ENCODE peak calls at places on chromosomes 11 and 22, in seven cellular contexts. U is effector memory CD4-positive, alpha-beta T cell; C is sigmoid colon; E is lung; X is CD8-positive, alpha-beta T cell; A is A549; I is CD4-positive, alpha-beta memory T cell. B is an unnamed sample. For H3K4me1, the result is how much of the 10 kb centered on the place peaks cover.

GRCh38 chr11:65496304-65497140 is 2.3 kb upstream of the MALAT1 start:
- DNase-seq in A (no peak), I (no peak), U (no peak), X (no peak), E (no peak), C (peak), B (no peak)

GRCh38 chr22:37186228-37186996 is 1.6 kb downstream of the C1QTNF6 start:
- DNase-seq in U (peak), C (peak), X (no peak), A (peak), E (peak), I (peak), B (peak)

GRCh38 chr11:76291576-76292526 is 85.5 kb upstream of the WNT11 start:
- DNase-seq in X (no peak), U (no peak), C (no peak), I (no peak), A (no peak), E (no peak), B (no peak)

GRCh38 chr11:133681901-133682300 is 149.6 kb upstream of the OPCML start:
- DNase-seq in E (no peak), X (no peak), I (no peak), C (no peak), U (no peak), A (no peak), B (no peak)

GRCh38 chr11:109697140-109697843 is 275.3 kb downstream of the C11orf87 start:
- DNase-seq in C (no peak), U (no peak), X (no peak), I (no peak), E (no peak), A (peak), B (no peak)

GRCh38 chr11:35862666-35863065 is 81.2 kb upstream of the LDLRAD3 start:
- DNase-seq in X (no peak), U (no peak), I (no peak), A (no peak), C (no peak), E (no peak), B (no peak)

GRCh38 chr11:115679945-115680344 is 175.7 kb upstream of the CADM1 start:
- DNase-seq in U (no peak), A (no peak), I (no peak), C (peak), E (no peak), X (no peak), B (no peak)

GRCh38 chr11:63813563-63814382 is 517 bp downstream of the SPINDOC start:
- DNase-seq in E (peak), C (peak), X (no peak), A (peak), U (peak), I (no peak), B (peak)

GRCh38 chr11:19980957-19981669 is 179.2 kb downstream of the DBX1 start:
- DNase-seq in A (no peak), X (no peak), I (no peak), U (no peak), C (no peak), E (no peak), B (no peak)

GRCh38 chr11:45869551-45869950 is 15.9 kb upstream of the MAPK8IP1 start:
- DNase-seq in I (no peak), X (no peak), E (no peak), C (no peak), A (no peak), U (no peak), B (no peak)

GRCh38 chr11:112965601-112966125 is 4.4 kb downstream of the NCAM1 start:
- DNase-seq in X (no peak), C (no peak), A (no peak), U (no peak), E (no peak), I (no peak), B (no peak)

GRCh38 chr22:46551996-46552395 is 14.6 kb upstream of the CELSR1 start:
- DNase-seq in A (no peak), I (no peak), E (no peak), X (no peak), C (no peak), U (no peak), B (no peak)

GRCh38 chr22:27507935-27508504 is 293.5 kb downstream of the MN1 start:
- DNase-seq in C (no peak), U (no peak), X (no peak), A (no peak), E (no peak), I (no peak), B (no peak)

GRCh38 chr11:15969701-15970329 is 386.5 kb downstream of the SOX6 start:
- DNase-seq in I (no peak), X (no peak), E (no peak), U (no peak), A (no peak), C (no peak), B (no peak)

GRCh38 chr22:48319321-48320047 is 1508.2 kb downstream of the BRD1 start:
- DNase-seq in C (peak), X (no peak), I (no peak), U (no peak), A (no peak), E (no peak), B (no peak)

GRCh38 chr11:119335655-119336543 is 1.6 kb downstream of the RNF26 start:
- DNase-seq in U (no peak), C (no peak), I (no peak), X (no peak), A (no peak), E (no peak), B (no peak)

GRCh38 chr11:65710424-65710823 is 1.6 kb upstream of the KAT5 start:
- DNase-seq in X (no peak), U (no peak), I (no peak), C (no peak), E (no peak), A (no peak), B (no peak)

GRCh38 chr22:48301421-48301820 is 1526.3 kb downstream of the BRD1 start:
- DNase-seq in U (no peak), E (peak), A (no peak), X (no peak), C (no peak), I (no peak), B (no peak)

GRCh38 chr22:40036591-40037225 is 42.0 kb downstream of the FAM83F start:
- DNase-seq in X (no peak), A (peak), I (peak), U (peak), E (peak), C (peak), B (peak)

GRCh38 chr11:118202599-118203422 is 22.0 kb downstream of the JAML start:
- DNase-seq in A (no peak), X (no peak), C (no peak), I (peak), E (no peak), U (peak), B (peak)

GRCh38 chr11:15944460-15944859 is 411.9 kb downstream of the SOX6 start:
- DNase-seq in U (no peak), X (no peak), E (no peak), C (no peak), I (no peak), A (no peak), B (no peak)

GRCh38 chr11:96194571-96194970 is 148.4 kb downstream of the MAML2 start:
- DNase-seq in C (no peak), A (no peak), U (no peak), X (no peak), I (no peak), E (no peak), B (no peak)
- H3K27ac ChIP-seq in C (no peak), A (no peak), U (no peak), X (no peak), I (no peak), E (no peak), B (no peak)

GRCh38 chr22:35380537-35381423 is at the start of gene HMOX1:
- DNase-seq in E (peak), I (peak), X (peak), A (peak), U (peak), C (peak), B (peak)
- H3K4me3 ChIP-seq in E (peak), I (no peak), X (peak), A (peak), U (peak), C (peak), B (peak)

DNA sequence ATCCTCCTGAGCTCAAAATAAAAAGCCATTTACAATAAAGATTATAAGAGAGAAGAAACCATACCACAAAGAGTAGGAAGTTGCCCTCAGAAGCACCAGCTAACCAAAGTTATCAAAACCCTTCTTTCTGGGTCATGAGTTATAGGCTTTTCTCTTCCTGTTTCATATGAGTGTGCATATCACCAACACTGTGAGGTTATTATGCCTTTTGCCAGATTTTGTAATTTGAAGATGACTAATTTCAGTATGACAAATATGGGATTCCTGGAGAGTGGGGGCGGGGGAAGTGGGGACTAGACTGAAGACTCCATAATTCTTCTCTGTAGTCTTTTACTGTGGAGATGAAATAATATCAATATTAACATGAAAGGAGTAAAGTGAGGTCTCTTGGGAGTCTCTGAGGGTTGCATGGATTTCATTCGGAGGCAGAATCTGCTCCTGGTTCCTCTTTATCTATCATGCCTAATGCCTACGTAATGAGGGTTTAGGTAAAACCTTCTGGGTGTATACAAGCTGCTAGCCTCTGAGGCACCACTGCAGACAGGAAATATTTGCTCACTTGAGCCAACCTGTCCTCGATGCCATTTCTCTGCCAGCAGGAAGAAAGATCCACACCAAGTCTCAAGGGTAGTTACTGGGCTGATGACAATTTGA is 2.1 kb downstream of the LPXN start:
- DNase-seq in E (no peak), A (peak), I (peak), U (peak), C (peak), X (no peak), B (peak)
- H3K4me1 ChIP-seq in E (under half), A (under half), I (half or more), U (under half), C (under half), X (half or more), B (half or more)

GRCh38 chr11:121229495-121229894 is 63.1 kb upstream of the SC5D start:
- DNase-seq in C (no peak), X (no peak), A (no peak), I (no peak), U (no peak), E (no peak), B (no peak)

GRCh38 chr11:121236115-121237001 is 56.2 kb upstream of the SC5D start:
- DNase-seq in I (no peak), A (no peak), E (no peak), C (no peak), X (no peak), U (no peak), B (no peak)

GRCh38 chr11:121237686-121238658 is 54.6 kb upstream of the SC5D start:
- DNase-seq in U (no peak), I (no peak), E (no peak), X (no peak), A (no peak), C (no peak), B (no peak)

GRCh38 chr11:121231576-121232278 is 60.8 kb upstream of the SC5D start:
- DNase-seq in E (no peak), A (no peak), I (no peak), X (no peak), C (no peak), U (no peak), B (no peak)

GRCh38 chr11:121235057-121235456 is 57.5 kb upstream of the SC5D start:
- DNase-seq in U (no peak), I (no peak), E (no peak), X (no peak), A (no peak), C (no peak), B (no peak)
- H3K27ac ChIP-seq in U (no peak), I (no peak), E (no peak), X (no peak), A (no peak), C (no peak), B (no peak)

GRCh38 chr11:61757213-61757862 is 4.9 kb downstream of the MYRF start:
- DNase-seq in I (no peak), X (no peak), C (no peak), U (no peak), A (no peak), E (no peak), B (no peak)
- H3K4me3 ChIP-seq in I (no peak), X (no peak), C (no peak), U (no peak), A (peak), E (no peak), B (no peak)

GRCh38 chr22:23786752-23787599 is at the start of gene SMARCB1:
- DNase-seq in X (peak), I (peak), U (peak), E (peak), A (peak), C (peak), B (peak)
- H3K4me1 ChIP-seq in X (under half), I (under half), U (under half), E (under half), A (under half), C (under half), B (under half)

GRCh38 chr11:73217810-73218105 is 323 bp upstream of the P2RY2 start:
- DNase-seq in X (no peak), A (no peak), U (no peak), C (no peak), I (no peak), E (no peak), B (no peak)
- H3K27ac ChIP-seq in X (no peak), A (peak), U (no peak), C (no peak), I (no peak), E (peak), B (no peak)

B was measured in CD4-positive, CD25-positive, alpha-beta regulatory T cell.